ENCODE peak calls at places on chromosomes 13 and 19, in four cellular contexts. One of them, this sample, is unnamed.

GRCh38 chr13:65472336-65472735 is 1757.8 kb downstream of the PCDH9 start:
- DNase-seq in HepG2: no peak
- DNase-seq in GM12878: no peak
- DNase-seq in K562: no peak
- DNase-seq in this sample: no peak

GRCh38 chr13:51590966-51591627 is 6.8 kb downstream of the WDFY2 start:
- DNase-seq in GM12878: no peak
- DNase-seq in HepG2: peak; percentile 63
- DNase-seq in K562: peak; percentile 81
- DNase-seq in this sample: no peak

GRCh38 chr13:106520205-106521004 is 15.1 kb downstream of the EFNB2 start:
- DNase-seq in K562: no peak
- DNase-seq in GM12878: no peak
- DNase-seq in HepG2: no peak
- DNase-seq in this sample: no peak

GRCh38 chr19:13102416-13102665 is 317 bp downstream of the LYL1 start:
- DNase-seq in HepG2: no peak
- DNase-seq in K562: no peak
- DNase-seq in GM12878: no peak
- DNase-seq in this sample: no peak

GRCh38 chr13:71252191-71252704 is 614.8 kb downstream of the DACH1 start:
- DNase-seq in HepG2: no peak
- DNase-seq in GM12878: no peak
- DNase-seq in K562: no peak
- DNase-seq in this sample: no peak

GRCh38 chr13:76837811-76838210 is 48.4 kb downstream of the KCTD12 start:
- DNase-seq in K562: no peak
- DNase-seq in GM12878: no peak
- DNase-seq in HepG2: no peak
- DNase-seq in this sample: no peak

GRCh38 chr13:56515441-56515840 is 625.3 kb upstream of the PRR20A start:
- DNase-seq in HepG2: no peak
- DNase-seq in GM12878: no peak
- DNase-seq in K562: no peak
- DNase-seq in this sample: no peak

GRCh38 chr13:98581377-98581776 is 4.5 kb upstream of the STK24 start:
- DNase-seq in GM12878: no peak
- DNase-seq in HepG2: no peak
- DNase-seq in K562: no peak
- DNase-seq in this sample: no peak

GRCh38 chr13:34620073-34620858 is 321.8 kb upstream of the NBEA start:
- DNase-seq in GM12878: no peak
- DNase-seq in HepG2: no peak
- DNase-seq in K562: no peak
- DNase-seq in this sample: no peak

GRCh38 chr19:3269972-3270667 is 45.7 kb downstream of the CELF5 start:
- DNase-seq in GM12878: no peak
- DNase-seq in K562: no peak
- DNase-seq in HepG2: no peak
- DNase-seq in this sample: no peak

GRCh38 chr19:1252818-1253513 is 4.6 kb downstream of the MIDN start:
- DNase-seq in K562: peak; percentile 88
- DNase-seq in GM12878: no peak
- DNase-seq in HepG2: peak; percentile 82
- DNase-seq in this sample: no peak

GRCh38 chr13:48561461-48562224 is 28.8 kb upstream of the RCBTB2 start:
- DNase-seq in K562: no peak
- DNase-seq in GM12878: no peak
- DNase-seq in HepG2: no peak
- DNase-seq in this sample: no peak

GRCh38 chr13:100773923-100774641 is 99.5 kb upstream of the TMTC4 start:
- DNase-seq in GM12878: no peak
- DNase-seq in K562: no peak
- DNase-seq in HepG2: no peak
- DNase-seq in this sample: no peak

GRCh38 chr13:91207261-91207660 is 140.2 kb upstream of the MIR17HG start:
- DNase-seq in GM12878: no peak
- DNase-seq in HepG2: no peak
- DNase-seq in K562: no peak
- DNase-seq in this sample: no peak

GRCh38 chr13:32988588-32989256 is 27.5 kb upstream of the KL start:
- DNase-seq in GM12878: no peak
- DNase-seq in K562: no peak
- DNase-seq in HepG2: no peak
- DNase-seq in this sample: no peak

GRCh38 chr19:1066251-1066747 is 668 bp upstream of the ARHGAP45 start:
- DNase-seq in K562: peak; percentile 54
- DNase-seq in HepG2: peak; percentile 61
- DNase-seq in GM12878: no peak
- DNase-seq in this sample: no peak

GRCh38 chr19:58401825-58402433 is 6.5 kb downstream of the RNF225 start:
- DNase-seq in GM12878: no peak
- DNase-seq in HepG2: no peak
- DNase-seq in K562: no peak
- DNase-seq in this sample: no peak

GRCh38 chr19:43723588-43723987 is 7.7 kb downstream of the IRGC start:
- DNase-seq in K562: peak; percentile 33
- DNase-seq in GM12878: no peak
- DNase-seq in HepG2: no peak
- DNase-seq in this sample: no peak

GRCh38 chr13:50149143-50149703 is 134.0 kb downstream of the KCNRG start:
- DNase-seq in GM12878: no peak
- DNase-seq in K562: no peak
- DNase-seq in HepG2: no peak
- DNase-seq in this sample: no peak

GRCh38 chr13:33876716-33877394 is 58.9 kb downstream of the RFC3 start:
- DNase-seq in K562: no peak
- DNase-seq in HepG2: no peak
- DNase-seq in GM12878: no peak
- DNase-seq in this sample: no peak

GRCh38 chr19:17021328-17021727 is 5.3 kb downstream of the CPAMD8 start:
- DNase-seq in K562: no peak
- DNase-seq in GM12878: no peak
- DNase-seq in HepG2: no peak
- DNase-seq in this sample: no peak

GRCh38 chr19:34310494-34310981 is 54.5 kb upstream of the GPI start:
- DNase-seq in HepG2: no peak
- DNase-seq in GM12878: no peak
- DNase-seq in K562: no peak
- DNase-seq in this sample: no peak

GRCh38 chr13:109918179-109918651 is 131.8 kb upstream of the IRS2 start:
- DNase-seq in GM12878: no peak
- DNase-seq in HepG2: no peak
- DNase-seq in K562: no peak
- DNase-seq in this sample: no peak

GRCh38 chr19:14433454-14434156 is 499 bp downstream of the PKN1 start:
- DNase-seq in HepG2: no peak
- DNase-seq in GM12878: no peak
- DNase-seq in K562: no peak
- DNase-seq in this sample: peak; percentile 35

DNA sequence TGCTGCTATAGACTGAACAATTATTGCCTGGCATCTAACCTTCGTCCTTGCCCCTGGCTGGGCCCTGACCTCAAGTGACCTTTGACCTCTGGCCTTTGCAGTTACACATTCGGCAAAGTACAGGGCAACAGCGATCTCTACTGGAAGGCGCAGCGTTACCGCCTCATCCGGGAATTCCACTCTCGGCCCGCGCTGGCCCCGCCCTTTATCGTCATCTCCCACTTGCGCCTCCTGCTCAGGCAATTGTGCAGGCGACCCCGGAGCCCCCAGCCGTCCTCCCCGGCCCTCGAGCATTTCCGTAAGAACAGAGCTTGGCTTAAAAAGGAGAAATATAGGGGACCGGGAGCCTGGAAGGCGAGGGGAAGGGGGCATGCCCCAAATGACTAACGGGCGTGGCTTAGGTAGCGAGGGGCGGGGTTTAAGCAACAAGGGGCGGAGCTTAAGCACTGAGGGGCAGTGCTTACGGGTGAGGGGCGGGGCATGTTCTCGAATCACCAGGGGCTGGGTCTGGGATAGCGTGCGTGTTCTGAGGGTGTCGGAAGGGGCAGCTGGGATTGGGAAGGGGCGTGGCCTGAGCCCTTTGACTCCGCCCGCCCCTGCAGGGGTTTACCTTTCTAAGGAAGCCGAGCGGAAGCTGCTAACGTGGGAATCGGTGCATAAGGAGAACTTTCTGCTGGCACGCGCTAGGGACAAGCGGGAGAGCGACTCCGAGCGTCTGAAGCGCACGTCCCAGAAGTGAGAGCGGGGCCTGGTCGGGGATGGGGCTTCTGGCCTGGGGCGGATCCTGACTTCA is 52.7 kb downstream of the TRPM4 start:
- DNase-seq in K562: peak; percentile 91
- DNase-seq in GM12878: no peak
- DNase-seq in HepG2: no peak
- DNase-seq in this sample: peak; percentile 96
- TF ChIP-seq TCF7 in K562: peak; percentile 45
- TF ChIP-seq TCF7 in GM12878: no peak
- TF ChIP-seq TCF7 in HepG2: no peak
- TF ChIP-seq TCF7 in this sample: no peak

DNA sequence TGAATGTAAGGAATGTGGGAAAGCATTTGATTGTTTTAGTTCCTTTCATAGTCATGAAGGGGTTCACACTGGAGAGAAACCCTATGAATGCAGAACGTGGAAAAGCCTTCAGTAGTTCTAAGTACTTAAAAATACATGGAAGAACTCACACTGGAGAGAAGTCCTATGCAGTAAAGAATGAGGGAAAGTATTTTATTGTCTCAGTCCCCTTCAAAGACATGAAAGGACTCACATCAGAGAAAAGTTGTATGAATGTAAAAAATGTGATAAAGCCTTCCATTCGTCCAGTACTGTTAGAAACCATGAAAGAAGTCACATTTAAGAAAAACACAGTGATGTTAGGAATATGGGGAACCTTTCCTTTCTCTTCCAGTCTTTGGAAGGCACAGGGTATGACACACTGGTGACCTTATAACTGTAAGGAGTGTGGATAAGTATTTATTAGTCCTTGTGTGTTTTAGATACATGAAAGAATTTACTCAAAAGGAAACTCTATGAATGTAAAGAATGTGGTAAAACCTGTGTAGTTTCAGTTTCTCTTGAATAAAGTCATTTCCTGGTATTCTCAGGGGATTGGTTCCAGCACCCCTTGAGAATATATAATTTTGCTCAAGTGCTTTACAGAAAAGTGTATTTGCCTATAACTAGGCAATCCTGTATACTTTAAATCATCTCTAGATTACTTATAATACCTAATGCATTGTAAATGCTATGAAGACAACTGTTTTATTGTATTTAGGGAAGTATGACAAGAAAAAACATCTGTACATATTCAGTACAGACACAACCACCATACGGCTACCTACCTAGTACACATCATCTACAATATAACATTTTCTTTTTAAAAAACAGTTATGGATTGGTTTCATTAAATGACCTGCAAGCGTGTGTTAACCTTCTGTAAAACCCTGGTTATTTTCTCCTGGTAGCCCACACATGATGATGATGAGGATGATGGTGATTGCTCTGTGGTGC is 52.8 kb downstream of the ZNF823 start:
- DNase-seq in K562: no peak
- DNase-seq in GM12878: no peak
- DNase-seq in HepG2: no peak
- DNase-seq in this sample: no peak
- TF ChIP-seq TCF7 in K562: no peak
- TF ChIP-seq TCF7 in GM12878: no peak
- TF ChIP-seq TCF7 in HepG2: no peak
- TF ChIP-seq TCF7 in this sample: no peak

GRCh38 chr19:49422407-49423277 is 599 bp downstream of the PTH2 start:
- DNase-seq in GM12878: no peak
- DNase-seq in K562: peak; percentile 90
- DNase-seq in HepG2: no peak
- DNase-seq in this sample: peak; percentile 85

GRCh38 chr19:49419173-49419572 is 4.1 kb downstream of the PTH2 start:
- DNase-seq in GM12878: no peak
- DNase-seq in K562: no peak
- DNase-seq in HepG2: no peak
- DNase-seq in this sample: no peak

GRCh38 chr19:49421878-49422202 is 1.4 kb downstream of the PTH2 start:
- DNase-seq in HepG2: no peak
- DNase-seq in K562: no peak
- DNase-seq in GM12878: no peak
- DNase-seq in this sample: no peak

GRCh38 chr19:49420227-49420626 is 3.0 kb downstream of the PTH2 start:
- DNase-seq in K562: no peak
- DNase-seq in GM12878: no peak
- DNase-seq in HepG2: no peak
- DNase-seq in this sample: no peak

DNA sequence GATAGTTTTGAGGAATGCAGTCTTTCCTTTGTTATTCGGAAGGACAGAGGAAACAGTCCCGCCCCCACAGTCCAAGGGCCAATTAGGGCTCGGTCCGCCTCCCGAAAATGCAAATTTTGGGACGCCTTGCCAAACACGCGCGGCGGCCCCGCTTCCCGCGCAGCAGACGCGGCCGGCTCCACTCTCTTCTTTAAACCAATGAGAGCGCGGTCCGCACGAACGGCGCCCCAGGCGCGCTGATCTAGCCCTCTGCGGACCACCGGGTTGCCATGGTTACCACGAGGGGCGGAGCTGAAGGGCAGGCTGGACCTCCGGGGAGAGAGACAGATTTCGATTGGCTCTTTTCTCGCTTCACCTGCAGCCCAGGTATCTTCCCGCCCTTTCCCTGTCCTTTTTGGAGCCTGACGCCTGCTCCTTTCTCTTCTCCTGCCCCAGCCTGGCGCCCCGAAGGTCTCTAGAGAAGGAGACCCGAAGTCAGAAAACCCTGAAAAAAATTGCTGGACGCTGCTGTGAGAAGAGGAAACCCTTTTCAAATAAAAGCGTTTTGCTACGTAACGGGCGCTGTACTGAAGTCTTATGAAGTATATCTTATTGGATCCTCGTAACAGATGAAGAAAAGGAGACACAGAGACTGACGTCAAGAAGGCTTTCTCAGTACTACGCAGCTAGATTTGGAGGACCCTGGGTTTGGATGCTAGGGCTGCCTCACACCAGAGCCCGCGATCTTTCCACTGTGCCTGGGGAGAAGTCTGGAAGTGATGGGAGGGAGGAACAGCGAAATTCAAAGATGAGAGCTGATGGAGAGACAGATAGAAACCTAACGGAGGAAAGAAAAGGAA is 2.0 kb downstream of the PTH2 start:
- DNase-seq in GM12878: no peak
- DNase-seq in HepG2: no peak
- DNase-seq in K562: peak; percentile 92
- DNase-seq in this sample: peak; percentile 100
- TF ChIP-seq TCF7 in GM12878: no peak
- TF ChIP-seq TCF7 in HepG2: no peak
- TF ChIP-seq TCF7 in K562: no peak
- TF ChIP-seq TCF7 in this sample: no peak

DNA sequence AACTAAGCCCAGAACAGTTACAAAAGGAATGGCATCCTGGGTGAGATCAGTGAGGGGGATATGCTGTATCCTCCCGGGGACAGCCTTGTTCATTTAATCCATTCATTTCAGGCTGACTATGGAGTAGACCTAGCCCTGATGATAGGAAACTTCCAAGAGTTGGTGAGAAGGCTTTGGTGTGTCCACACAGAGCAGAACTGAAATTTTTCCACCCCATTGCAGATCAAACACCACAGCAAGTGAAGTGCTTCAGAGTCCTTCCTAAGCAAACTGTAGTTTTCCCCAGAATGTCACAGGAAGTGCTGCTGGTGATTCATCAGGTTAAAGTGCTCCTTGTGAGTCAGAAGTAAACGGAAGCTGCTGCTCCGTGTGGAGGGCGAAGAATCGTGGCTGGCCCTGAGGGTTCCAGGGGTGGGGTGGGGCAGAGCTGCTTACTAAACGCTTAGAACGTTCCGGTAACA is 113.2 kb downstream of the TEX26 start:
- DNase-seq in HepG2: peak; percentile 69
- DNase-seq in GM12878: peak; percentile 37
- DNase-seq in K562: peak; percentile 55
- DNase-seq in this sample: no peak
- TF ChIP-seq TCF7 in HepG2: peak; percentile 15
- TF ChIP-seq TCF7 in GM12878: no peak
- TF ChIP-seq TCF7 in K562: no peak
- TF ChIP-seq TCF7 in this sample: no peak

This sample was measured in WTC11.